ENCODE peak calls at places on chromosomes 13 and 19, in five cellular contexts. Q is H1, Z is GM12878, F is HepG2, U is K562. X is an unnamed sample.

GRCh38 chr13:54637377-54637776 is 1608.8 kb downstream of the OLFM4 start:
- DNase-seq in Z (no peak), F (peak; percentile 29), Q (no peak), U (no peak), X (peak; percentile 60)

GRCh38 chr19:33375760-33376159 is 2.3 kb downstream of the CEBPG start:
- DNase-seq in U (no peak), F (peak; percentile 46), Z (no peak), Q (no peak), X (no peak)

GRCh38 chr13:34942732-34943674 is 933 bp downstream of the NBEA start:
- DNase-seq in U (no peak), F (no peak), Q (peak; percentile 63), Z (no peak), X (peak; percentile 78)

GRCh38 chr19:13146763-13147563 is 3.2 kb downstream of the STX10 start:
- DNase-seq in U (no peak), Q (no peak), F (no peak), Z (no peak), X (no peak)

GRCh38 chr19:7978196-7978825 is 27.1 kb downstream of the ELAVL1 start:
- DNase-seq in Q (no peak), Z (no peak), F (no peak), U (no peak), X (no peak)

GRCh38 chr19:49150106-49150943 is 4.9 kb downstream of the HRC start:
- DNase-seq in Q (peak; percentile 91), U (peak; percentile 78), Z (no peak), F (peak; percentile 76), X (peak; percentile 95)

GRCh38 chr19:10419200-10419645 is 1.1 kb upstream of the PDE4A start:
- DNase-seq in Z (no peak), F (no peak), U (peak; percentile 63), Q (no peak), X (no peak)

GRCh38 chr13:71606818-71607217 is 260.2 kb downstream of the DACH1 start:
- DNase-seq in Z (no peak), F (no peak), U (no peak), Q (no peak), X (no peak)

GRCh38 chr13:110506859-110507566 is 54.5 kb downstream of the RAB20 start:
- DNase-seq in Z (no peak), Q (no peak), F (no peak), U (peak; percentile 55), X (no peak)

GRCh38 chr13:51542358-51542972 is 41.8 kb upstream of the WDFY2 start:
- DNase-seq in F (no peak), Z (no peak), Q (no peak), U (no peak), X (peak; percentile 52)

GRCh38 chr13:108326318-108326717 is 56.8 kb downstream of the TNFSF13B start:
- DNase-seq in Z (peak; percentile 8), Q (no peak), F (peak; percentile 13), U (no peak), X (peak; percentile 27)

GRCh38 chr19:47848871-47849473 is 10.1 kb upstream of the TPRX2 start:
- DNase-seq in U (peak; percentile 71), Z (no peak), F (peak; percentile 15), Q (peak; percentile 91), X (peak; percentile 93)

GRCh38 chr19:1252221-1252817 is 3.9 kb downstream of the MIDN start:
- DNase-seq in Q (no peak), F (no peak), Z (no peak), U (no peak), X (no peak)

GRCh38 chr13:59834801-59835200 is 328.9 kb downstream of the DIAPH3 start:
- DNase-seq in Q (no peak), F (no peak), U (no peak), Z (no peak), X (no peak)

GRCh38 chr19:7312816-7313215 is 18.6 kb upstream of the INSR start:
- DNase-seq in F (no peak), Q (no peak), Z (no peak), U (no peak), X (no peak)

GRCh38 chr19:48591021-48591420 is 15.5 kb upstream of the SPACA4 start:
- DNase-seq in Q (no peak), Z (no peak), U (no peak), F (no peak), X (peak; percentile 73)

GRCh38 chr13:99477493-99477892 is 23.8 kb upstream of the TM9SF2 start:
- DNase-seq in Z (no peak), U (no peak), Q (no peak), F (no peak), X (peak; percentile 20)

GRCh38 chr19:45391346-45391745 is 13.5 kb downstream of the PPP1R13L start:
- DNase-seq in Q (no peak), F (peak; percentile 20), Z (no peak), U (peak; percentile 25), X (peak; percentile 76)

GRCh38 chr13:24670927-24671326 is 9.3 kb upstream of the ATP12A start:
- DNase-seq in Z (no peak), U (peak; percentile 27), Q (no peak), F (no peak), X (peak; percentile 87)

GRCh38 chr19:3698386-3698950 is 1.8 kb downstream of the PIP5K1C start:
- DNase-seq in F (no peak), Z (no peak), U (no peak), Q (no peak), X (no peak)

GRCh38 chr13:59425211-59425721 is 738.5 kb downstream of the DIAPH3 start:
- DNase-seq in F (no peak), Q (no peak), Z (no peak), U (no peak), X (no peak)

GRCh38 chr19:44758596-44758995 is 10.1 kb downstream of the BCL3 start:
- DNase-seq in Z (no peak), U (peak; percentile 27), F (no peak), Q (peak; percentile 78), X (peak; percentile 86)

DNA sequence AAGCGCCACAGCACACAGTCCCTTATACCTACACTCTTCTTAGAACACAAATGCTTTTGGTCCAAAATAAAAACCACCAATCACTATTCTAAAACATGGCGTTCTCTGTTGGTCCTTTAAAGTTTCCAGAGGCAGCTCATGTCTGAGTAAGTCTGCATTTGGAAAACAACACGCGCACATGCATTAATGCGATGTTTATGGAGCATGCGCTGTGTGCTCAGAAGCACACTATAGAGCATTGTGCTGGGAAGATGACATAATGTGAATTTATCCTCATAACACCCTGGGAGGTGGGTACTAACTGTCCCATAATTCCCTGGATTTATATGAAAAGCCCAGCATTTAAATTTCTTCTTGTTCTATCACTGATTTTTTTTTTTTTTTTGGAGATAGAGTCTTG is 10.7 kb downstream of the ZNF682 start:
- DNase-seq in Q (no peak), Z (no peak), F (no peak), U (no peak), X (no peak)
- TF ChIP-seq EZH2 in Q (no peak), Z (no peak), F (no peak), U (no peak), X (no peak)

GRCh38 chr19:46766569-46767317 is 20.5 kb upstream of the STRN4 start:
- DNase-seq in U (peak; percentile 76), F (peak; percentile 53), Z (no peak), Q (peak; percentile 84), X (peak; percentile 89)
- TF ChIP-seq CREB1 in U (no peak), F (no peak), Z (no peak), Q (no peak), X (no peak)

GRCh38 chr13:87675851-87676250 is 4.7 kb downstream of the SLITRK5 start:
- DNase-seq in Z (no peak), Q (no peak), U (no peak), F (no peak), X (no peak)

GRCh38 chr13:87677043-87677333 is 5.8 kb downstream of the SLITRK5 start:
- DNase-seq in Q (no peak), U (no peak), F (no peak), Z (no peak), X (peak; percentile 8)

GRCh38 chr13:87678353-87678752 is 7.2 kb downstream of the SLITRK5 start:
- DNase-seq in Z (no peak), F (no peak), U (no peak), Q (peak; percentile 43), X (no peak)

GRCh38 chr13:87676254-87677042 is 5.3 kb downstream of the SLITRK5 start:
- DNase-seq in Q (peak; percentile 56), F (no peak), Z (no peak), U (no peak), X (peak; percentile 76)

GRCh38 chr13:87677334-87678234 is 6.4 kb downstream of the SLITRK5 start:
- DNase-seq in U (no peak), Z (no peak), F (peak; percentile 1), Q (peak; percentile 73), X (peak; percentile 72)
- TF ChIP-seq EZH2 in U (no peak), Z (no peak), F (no peak), Q (peak; percentile 58), X (no peak)

DNA sequence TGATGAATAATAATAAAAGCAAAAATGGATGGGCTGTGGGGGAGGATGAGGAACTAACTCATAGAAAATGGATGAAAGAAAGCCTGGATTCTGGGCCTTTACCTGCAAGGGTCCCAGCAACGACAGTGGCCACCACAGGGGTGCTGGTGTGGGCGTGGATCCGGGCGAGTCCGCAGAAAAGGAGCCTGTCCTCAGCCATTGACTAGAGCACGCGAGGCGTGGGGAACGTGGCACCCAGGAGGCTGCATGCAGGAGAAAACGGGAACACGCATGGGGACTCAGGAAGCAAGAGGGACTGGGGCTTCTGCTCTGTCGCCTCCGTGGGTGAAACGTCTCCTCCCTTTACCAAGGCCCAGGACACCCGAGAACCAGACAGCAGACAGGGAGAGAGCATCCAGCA is 25.8 kb upstream of the DPRX start:
- DNase-seq in Q (no peak), F (no peak), U (no peak), Z (no peak), X (no peak)
- TF ChIP-seq CREB1 in Q (no peak), F (no peak), U (no peak), Z (no peak), X (no peak)

X was measured in GM23338.